ENCODE peak calls at places on chromosomes 3 and 15, in nine cellular contexts. J is spleen, X is cardiac fibroblast, N is foreskin fibroblast, S is WERI-Rb-1, K is thyroid gland, T is fibroblast of the aortic adventitia, A is MCF 10A, W is mesothelial cell of epicardium. H is an unnamed sample.

GRCh38 chr3:108509263-108509662 is 1.1 kb downstream of the MYH15 start:
- DNase-seq in A (no peak), S (no peak), J (no peak), X (no peak), K (no peak), W (no peak), N (no peak), T (no peak), H (no peak)

GRCh38 chr15:78418239-78418638 is 19.8 kb upstream of the IREB2 start:
- DNase-seq in T (no peak), N (no peak), S (no peak), A (peak), X (peak), J (no peak), K (no peak), W (no peak), H (no peak)

GRCh38 chr3:194773666-194774455 is 88.2 kb downstream of the FAM43A start:
- DNase-seq in W (no peak), J (no peak), N (peak), A (no peak), T (peak), S (no peak), X (no peak), K (peak), H (no peak)

GRCh38 chr3:177279118-177279815 is 82.0 kb upstream of the TBL1XR1 start:
- DNase-seq in X (no peak), T (no peak), K (peak), N (no peak), A (no peak), J (no peak), S (no peak), W (no peak), H (no peak)

GRCh38 chr3:31043184-31043819 is 148.8 kb upstream of the GADL1 start:
- DNase-seq in S (no peak), X (peak), N (peak), J (no peak), K (no peak), A (peak), W (no peak), T (peak), H (no peak)

GRCh38 chr3:140571836-140572235 is 106.0 kb upstream of the TRIM42 start:
- DNase-seq in X (no peak), W (no peak), J (no peak), A (no peak), K (no peak), T (no peak), N (no peak), S (no peak), H (no peak)

GRCh38 chr3:175748087-175748732 is 889.1 kb downstream of the NAALADL2 start:
- DNase-seq in K (no peak), J (no peak), S (no peak), A (peak), W (no peak), N (peak), X (peak), T (peak), H (no peak)

GRCh38 chr3:78893161-78893560 is 874.6 kb downstream of the ROBO1 start:
- DNase-seq in T (no peak), X (no peak), W (no peak), S (no peak), J (no peak), K (no peak), N (no peak), A (no peak), H (no peak)

GRCh38 chr3:143103633-143104032 is 15.9 kb upstream of the CHST2 start:
- DNase-seq in K (no peak), W (no peak), T (no peak), N (no peak), S (no peak), X (no peak), J (no peak), A (no peak), H (no peak)

GRCh38 chr15:77508541-77509505 is 88.1 kb downstream of the HMG20A start:
- DNase-seq in W (no peak), S (no peak), X (peak), A (peak), J (peak), K (peak), N (no peak), T (peak), H (no peak)

GRCh38 chr3:7546219-7546618 is 685.3 kb downstream of the GRM7 start:
- DNase-seq in N (no peak), X (peak), A (peak), W (no peak), S (no peak), K (no peak), T (peak), J (no peak), H (no peak)

GRCh38 chr3:195096053-195096452 is 174.9 kb downstream of the XXYLT1 start:
- DNase-seq in N (no peak), T (no peak), S (no peak), X (no peak), W (no peak), K (peak), J (peak), A (no peak), H (no peak)

GRCh38 chr15:98794211-98794610 is 145.9 kb downstream of the IGF1R start:
- DNase-seq in X (no peak), N (no peak), A (no peak), W (no peak), J (no peak), T (no peak), K (no peak), S (no peak), H (no peak)

GRCh38 chr3:86793786-86794185 is 197.2 kb downstream of the VGLL3 start:
- DNase-seq in W (no peak), S (no peak), X (peak), N (peak), K (no peak), T (peak), J (no peak), A (peak), H (no peak)

GRCh38 chr3:70064194-70064787 is 64.8 kb downstream of the SAMMSON start:
- DNase-seq in N (peak), S (peak), K (peak), A (peak), W (no peak), T (peak), J (no peak), X (peak), H (peak)

GRCh38 chr3:71444028-71444860 is 139.3 kb downstream of the FOXP1 start:
- DNase-seq in J (peak), W (no peak), K (peak), X (peak), N (peak), S (no peak), A (peak), T (peak), H (peak)

GRCh38 chr15:74782596-74783071 is 754 bp downstream of the CSK start:
- DNase-seq in S (no peak), X (no peak), N (no peak), T (no peak), J (peak), A (no peak), K (no peak), W (no peak), H (no peak)

GRCh38 chr3:71536376-71536965 is 47.1 kb downstream of the FOXP1 start:
- DNase-seq in N (peak), X (peak), A (peak), W (no peak), S (no peak), K (no peak), T (peak), J (no peak), H (no peak)

GRCh38 chr3:190302209-190302885 is 19.9 kb downstream of the CLDN1 start:
- DNase-seq in T (no peak), A (no peak), N (no peak), S (no peak), X (peak), W (no peak), J (no peak), K (no peak), H (no peak)

GRCh38 chr3:154758109-154758868 is 321.8 kb upstream of the MME start:
- DNase-seq in K (no peak), W (no peak), J (no peak), T (peak), X (peak), A (peak), S (no peak), N (peak), H (no peak)

GRCh38 chr3:42639192-42639591 is 14.3 kb upstream of the ZBTB47 start:
- DNase-seq in A (no peak), T (no peak), X (no peak), S (no peak), J (no peak), K (no peak), N (no peak), W (no peak), H (no peak)

GRCh38 chr3:185308126-185308754 is 54.4 kb upstream of the EHHADH start:
- DNase-seq in X (peak), S (peak), N (peak), A (peak), T (peak), K (peak), W (peak), J (no peak), H (peak)

GRCh38 chr3:149777414-149778214 is 14.7 kb downstream of the ANKUB1 start:
- DNase-seq in T (no peak), K (no peak), S (no peak), A (no peak), X (no peak), J (no peak), N (no peak), W (no peak), H (no peak)

GRCh38 chr3:160260587-160261270 is 35.5 kb downstream of the C3orf80 start:
- DNase-seq in S (no peak), N (peak), J (no peak), A (no peak), X (no peak), T (peak), K (no peak), W (no peak), H (no peak)

GRCh38 chr15:64515196-64515595 is 54.8 kb downstream of the ZNF609 start:
- DNase-seq in J (no peak), X (no peak), K (peak), A (no peak), S (no peak), N (no peak), W (no peak), T (no peak), H (no peak)

GRCh38 chr15:60782316-60782715 is 303.4 kb upstream of the ICE2 start:
- DNase-seq in T (no peak), A (no peak), X (peak), J (no peak), N (no peak), S (no peak), W (no peak), K (no peak), H (no peak)

GRCh38 chr15:69673236-69673881 is 220.7 kb downstream of the RPLP1 start:
- DNase-seq in X (no peak), A (no peak), T (no peak), S (peak), K (no peak), W (no peak), N (no peak), J (no peak), H (no peak)

GRCh38 chr15:42056934-42057743 is 36.3 kb upstream of the PLA2G4E start:
- DNase-seq in X (peak), K (peak), W (peak), S (peak), T (peak), A (peak), J (peak), N (peak), H (peak)

GRCh38 chr15:71109130-71109529 is 6.1 kb upstream of the THSD4 start:
- DNase-seq in T (peak), A (no peak), J (no peak), N (peak), W (no peak), X (peak), S (no peak), K (no peak), H (no peak)

GRCh38 chr3:101780661-101781060 is 1.6 kb downstream of the NXPE3 start:
- DNase-seq in A (peak), W (no peak), N (peak), S (no peak), T (peak), K (no peak), J (no peak), X (peak), H (no peak)

GRCh38 chr15:68644088-68644904 is 65.5 kb downstream of the CORO2B start:
- DNase-seq in S (no peak), J (no peak), K (no peak), N (peak), A (peak), W (peak), X (peak), T (peak), H (no peak)

GRCh38 chr15:45611305-45611704 is 23.5 kb upstream of the SQOR start:
- DNase-seq in T (peak), X (peak), K (no peak), W (no peak), S (no peak), N (no peak), A (peak), J (no peak), H (no peak)

GRCh38 chr3:178703268-178703975 is 167.2 kb downstream of the KCNMB2 start:
- DNase-seq in S (no peak), A (peak), K (no peak), X (peak), W (no peak), J (no peak), T (no peak), N (peak), H (no peak)

GRCh38 chr3:196987022-196987421 is 18.4 kb upstream of the PIGZ start:
- DNase-seq in N (no peak), X (no peak), A (no peak), T (no peak), J (peak), K (no peak), S (no peak), W (no peak), H (no peak)

GRCh38 chr3:178856804-178857203 is 214.8 kb downstream of the ZMAT3 start:
- DNase-seq in T (no peak), X (peak), W (no peak), J (no peak), K (no peak), N (no peak), S (no peak), A (peak), H (no peak)

GRCh38 chr3:2268779-2269178 is 170.1 kb downstream of the CNTN4 start:
- DNase-seq in J (no peak), T (no peak), S (peak), N (no peak), A (peak), X (no peak), K (no peak), W (no peak), H (no peak)
- TF ChIP-seq CTCF in J (no peak), T (no peak), S (peak), N (no peak), A (no peak), X (no peak), K (no peak), W (no peak), H (no peak)

GRCh38 chr3:98188553-98188952 is 22.1 kb downstream of the OR5H15 start:
- DNase-seq in W (no peak), N (no peak), X (peak), K (no peak), A (peak), S (no peak), T (no peak), J (no peak), H (no peak)
- TF ChIP-seq CTCF in W (no peak), N (no peak), X (peak), K (no peak), A (peak), S (no peak), T (peak), J (no peak), H (peak)

DNA sequence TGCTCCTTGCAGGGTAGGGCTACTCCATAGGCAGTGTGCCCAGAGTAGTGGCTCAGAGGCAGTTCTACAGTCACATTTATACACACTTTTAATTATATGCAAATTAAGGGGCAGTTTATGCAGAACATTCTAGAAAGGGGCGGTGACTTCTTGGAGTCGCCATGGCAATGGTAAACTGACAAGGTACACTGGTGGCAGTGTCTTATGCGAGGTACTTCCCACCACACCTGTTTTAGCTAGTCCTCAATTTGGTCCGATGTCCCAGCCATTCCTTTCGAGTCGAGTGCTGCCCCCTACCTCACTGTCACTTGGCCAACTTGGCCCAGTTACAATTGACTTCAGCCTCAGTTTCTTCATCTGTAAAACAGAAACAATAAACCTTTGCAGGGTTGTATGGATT is 3.8 kb upstream of the IRAK2 start:
- DNase-seq in A (no peak), N (no peak), K (no peak), W (no peak), T (no peak), S (no peak), X (no peak), J (no peak), H (no peak)
- TF ChIP-seq CTCF in A (no peak), N (no peak), K (no peak), W (no peak), T (no peak), S (no peak), X (no peak), J (no peak), H (no peak)

GRCh38 chr3:97138914-97139541 is 324.6 kb downstream of the EPHA6 start:
- DNase-seq in K (no peak), A (peak), X (peak), T (no peak), N (no peak), W (no peak), S (no peak), J (no peak), H (no peak)
- TF ChIP-seq CTCF in K (no peak), A (peak), X (no peak), T (no peak), N (no peak), W (no peak), S (peak), J (no peak), H (peak)

H was measured in endothelial cell.